ENCODE peak calls at places on chromosomes 7 and 10, in ten cellular contexts. F is A172, D is EH, T is G401, Q is neural crest cell, R is NCI-H1092, S is MV-4-11, C is H7, J is posterior cingulate gyrus, X is kidney tubule cell. U is an unnamed sample.

GRCh38 chr10:29435809-29436501 is 147.1 kb downstream of the LYZL1 start:
- DNase-seq in F (peak), D (peak), T (peak), Q (no peak), R (no peak), S (no peak), C (no peak), J (no peak), X (no peak), U (no peak)

GRCh38 chr10:96334888-96335526 is 23.8 kb downstream of the OPALIN start:
- DNase-seq in F (peak), D (peak), T (peak), Q (peak), R (no peak), S (no peak), C (peak), J (no peak), X (peak), U (peak)

GRCh38 chr10:61399386-61399785 is 53.8 kb downstream of the TMEM26 start:
- DNase-seq in F (no peak), D (peak), T (no peak), Q (no peak), R (no peak), S (no peak), C (no peak), J (no peak), X (no peak), U (no peak)

GRCh38 chr7:120833551-120833950 is 24.4 kb downstream of the TSPAN12 start:
- DNase-seq in F (no peak), D (no peak), T (no peak), Q (no peak), R (no peak), S (no peak), C (no peak), J (no peak), X (no peak), U (no peak)

GRCh38 chr10:104622598-104623209 is 18.4 kb upstream of the SORCS3 start:
- DNase-seq in F (peak), D (peak), T (no peak), Q (no peak), R (no peak), S (no peak), C (peak), J (no peak), X (peak), U (peak)

GRCh38 chr10:23031318-23031717 is 64.1 kb upstream of the MSRB2 start:
- DNase-seq in F (no peak), D (no peak), T (no peak), Q (no peak), R (no peak), S (no peak), C (no peak), J (no peak), X (no peak), U (no peak)

GRCh38 chr10:63666836-63667383 is 145.7 kb downstream of the REEP3 start:
- DNase-seq in F (peak), D (peak), T (no peak), Q (no peak), R (no peak), S (peak), C (no peak), J (no peak), X (peak), U (no peak)

GRCh38 chr10:31320598-31321211 is 1.7 kb downstream of the ZEB1 start:
- DNase-seq in F (peak), D (peak), T (peak), Q (no peak), R (peak), S (no peak), C (peak), J (no peak), X (peak), U (peak)

GRCh38 chr10:34190594-34190993 is 624.5 kb downstream of the PARD3 start:
- DNase-seq in F (no peak), D (no peak), T (no peak), Q (no peak), R (no peak), S (no peak), C (no peak), J (no peak), X (no peak), U (no peak)

GRCh38 chr7:24572421-24573007 is 738 bp upstream of the PALS2 start:
- DNase-seq in F (peak), D (peak), T (peak), Q (peak), R (peak), S (no peak), C (peak), J (peak), X (peak), U (peak)

GRCh38 chr7:42986781-42987248 is 54.6 kb downstream of the MRPL32 start:
- DNase-seq in F (no peak), D (no peak), T (no peak), Q (no peak), R (no peak), S (no peak), C (no peak), J (no peak), X (no peak), U (peak)

GRCh38 chr10:14416308-14416700 is 85.6 kb upstream of the FRMD4A start:
- DNase-seq in F (no peak), D (peak), T (peak), Q (no peak), R (no peak), S (no peak), C (no peak), J (no peak), X (peak), U (no peak)

GRCh38 chr10:124993728-124994451 is 52.0 kb downstream of the ZRANB1 start:
- DNase-seq in F (no peak), D (no peak), T (peak), Q (no peak), R (no peak), S (no peak), C (no peak), J (no peak), X (no peak), U (no peak)

GRCh38 chr7:148979827-148980226 is 48.5 kb downstream of the PDIA4 start:
- DNase-seq in F (no peak), D (no peak), T (no peak), Q (no peak), R (no peak), S (no peak), C (no peak), J (no peak), X (no peak), U (no peak)

GRCh38 chr7:9691286-9691685 is 1257.9 kb downstream of the NXPH1 start:
- DNase-seq in F (no peak), D (no peak), T (no peak), Q (no peak), R (no peak), S (no peak), C (no peak), J (no peak), X (no peak), U (no peak)

U was measured in K562.